ENCODE peak calls at places on chromosomes 3 and 15, in six cellular contexts. A is heart right ventricle, I is amniotic stem cell, Q is HEK293T, H is epithelial cell of esophagus, S is SW 1271. X is an unnamed sample.

GRCh38 chr3:128881576-128881975 is 2.2 kb downstream of the ACAD9 start:
- DNase-seq in A (no peak), I (no peak), Q (no peak), H (no peak), S (no peak), X (no peak)

GRCh38 chr15:42549052-42549491 is 434 bp downstream of the HAUS2 start:
- DNase-seq in A (no peak), I (no peak), Q (no peak), H (peak; percentile 39), S (no peak), X (peak; percentile 30)

GRCh38 chr15:81189583-81190283 is 6.9 kb upstream of the IL16 start:
- DNase-seq in A (peak; percentile 61), I (peak; percentile 77), Q (no peak), H (peak; percentile 50), S (no peak), X (no peak)

GRCh38 chr3:150407818-150408231 is 273 bp upstream of the TSC22D2 start:
- DNase-seq in A (peak; percentile 98), I (peak; percentile 66), Q (no peak), H (no peak), S (peak; percentile 66), X (no peak)

GRCh38 chr15:57752426-57752825 is 45.9 kb downstream of the POLR2M start:
- DNase-seq in A (peak; percentile 38), I (no peak), Q (no peak), H (no peak), S (no peak), X (no peak)

GRCh38 chr3:55631766-55632331 is 144.7 kb upstream of the WNT5A start:
- DNase-seq in A (no peak), I (no peak), Q (no peak), H (no peak), S (no peak), X (no peak)

GRCh38 chr3:12154151-12154550 is 4.6 kb downstream of the TIMP4 start:
- DNase-seq in A (no peak), I (no peak), Q (no peak), H (no peak), S (no peak), X (no peak)

GRCh38 chr3:72382460-72382859 is 465.8 kb downstream of the SHQ1 start:
- DNase-seq in A (no peak), I (no peak), Q (no peak), H (no peak), S (no peak), X (no peak)

GRCh38 chr3:113673593-113673992 is 22.8 kb downstream of the USF3 start:
- DNase-seq in A (no peak), I (no peak), Q (no peak), H (no peak), S (no peak), X (no peak)

X was measured in NCI-H1417.